ENCODE peak calls at places on chromosomes 13 and 19, in nine cellular contexts. W is H9; L is effector memory CD4-positive, alpha-beta T cell; B is pancreas; F is tibial nerve; E is OCI-LY7; U is IMR-90; Z is endodermal cell; N is osteoblast. J is an unnamed sample. For H3K9me3, the result is how much of the 10 kb centered on the place peaks cover.

GRCh38 chr19:49802836-49803528 is 10.1 kb downstream of the FUZ start:
- DNase-seq in W (peak), L (no peak), B (peak), F (no peak), E (no peak), U (no peak), Z (no peak), N (peak), J (no peak)

GRCh38 chr13:30892966-30893365 is 13.1 kb upstream of the MEDAG start:
- DNase-seq in W (peak), L (no peak), B (no peak), F (no peak), E (peak), U (peak), Z (peak), N (no peak), J (no peak)

GRCh38 chr19:36258028-36258875 is 43.3 kb downstream of the ZNF146 start:
- DNase-seq in W (no peak), L (no peak), B (no peak), F (no peak), E (no peak), U (no peak), Z (no peak), N (peak), J (no peak)

GRCh38 chr19:48873476-48874308 is 1.5 kb downstream of the PPP1R15A start:
- DNase-seq in W (no peak), L (no peak), B (no peak), F (no peak), E (no peak), U (no peak), Z (peak), N (peak), J (no peak)

GRCh38 chr19:18014197-18014596 is 6.2 kb downstream of the ARRDC2 start:
- DNase-seq in W (no peak), L (no peak), B (no peak), F (no peak), E (no peak), U (no peak), Z (no peak), N (peak), J (peak)

GRCh38 chr13:102913924-102914628 is 68.2 kb downstream of the ERCC5 start:
- DNase-seq in W (no peak), L (no peak), B (no peak), F (no peak), E (no peak), U (peak), Z (no peak), N (no peak), J (no peak)

GRCh38 chr13:23652909-23653726 is 82.9 kb downstream of the TNFRSF19 start:
- DNase-seq in W (no peak), L (no peak), B (no peak), F (no peak), E (no peak), U (peak), Z (no peak), N (no peak), J (no peak)

GRCh38 chr19:49920624-49921363 is 8.2 kb upstream of the ATF5 start:
- DNase-seq in W (no peak), L (no peak), B (no peak), F (no peak), E (no peak), U (no peak), Z (no peak), N (no peak), J (no peak)

GRCh38 chr13:38686635-38687245 is at the start of gene FREM2:
- DNase-seq in W (peak), L (no peak), B (peak), F (no peak), E (no peak), U (no peak), Z (peak), N (peak), J (no peak)

GRCh38 chr13:101455863-101456262 is 3.4 kb downstream of the ITGBL1 start:
- DNase-seq in W (no peak), L (no peak), B (no peak), F (no peak), E (no peak), U (peak), Z (no peak), N (peak), J (no peak)

GRCh38 chr13:99919132-99919531 is 52.4 kb downstream of the ZIC5 start:
- DNase-seq in W (no peak), L (no peak), B (no peak), F (no peak), E (no peak), U (no peak), Z (no peak), N (no peak), J (no peak)

GRCh38 chr19:40512473-40513344 is 45.9 kb downstream of the SPTBN4 start:
- DNase-seq in W (peak), L (no peak), B (no peak), F (no peak), E (no peak), U (peak), Z (peak), N (peak), J (no peak)

GRCh38 chr13:37492741-37493514 is 105.6 kb downstream of the POSTN start:
- DNase-seq in W (no peak), L (no peak), B (no peak), F (no peak), E (no peak), U (peak), Z (no peak), N (no peak), J (no peak)

GRCh38 chr13:93352616-93353015 is 126.0 kb downstream of the GPC6 start:
- DNase-seq in W (no peak), L (no peak), B (no peak), F (no peak), E (no peak), U (no peak), Z (no peak), N (no peak), J (no peak)

GRCh38 chr13:112127564-112127963 is 60.6 kb downstream of the SOX1 start:
- DNase-seq in W (no peak), L (no peak), B (no peak), F (no peak), E (no peak), U (no peak), Z (peak), N (no peak), J (no peak)

GRCh38 chr13:94416454-94417080 is 62.9 kb downstream of the DCT start:
- DNase-seq in W (peak), L (no peak), B (no peak), F (no peak), E (peak), U (peak), Z (peak), N (no peak), J (no peak)

GRCh38 chr13:79655509-79655908 is 174.6 kb downstream of the NDFIP2 start:
- DNase-seq in W (no peak), L (no peak), B (no peak), F (no peak), E (no peak), U (no peak), Z (no peak), N (no peak), J (no peak)

GRCh38 chr19:13764821-13765394 is 586 bp downstream of the MRI1 start:
- DNase-seq in W (no peak), L (no peak), B (peak), F (no peak), E (no peak), U (no peak), Z (peak), N (peak), J (peak)

GRCh38 chr19:48329167-48329891 is 4.0 kb downstream of the EMP3 start:
- DNase-seq in W (peak), L (peak), B (no peak), F (no peak), E (peak), U (peak), Z (peak), N (peak), J (no peak)

GRCh38 chr13:72726721-72727416 is 560 bp downstream of the MZT1 start:
- DNase-seq in W (peak), L (peak), B (peak), F (no peak), E (peak), U (no peak), Z (no peak), N (peak), J (peak)

GRCh38 chr13:34035676-34036325 is 217.9 kb downstream of the RFC3 start:
- DNase-seq in W (no peak), L (no peak), B (no peak), F (no peak), E (no peak), U (no peak), Z (no peak), N (no peak), J (no peak)

GRCh38 chr19:13100031-13100588 is 2.5 kb downstream of the LYL1 start:
- DNase-seq in W (no peak), L (no peak), B (no peak), F (no peak), E (peak), U (no peak), Z (no peak), N (peak), J (no peak)

GRCh38 chr13:85798999-85799646 is at the start of gene SLITRK6:
- DNase-seq in W (peak), L (no peak), B (no peak), F (no peak), E (no peak), U (peak), Z (peak), N (no peak), J (no peak)

GRCh38 chr19:37227996-37228395 is 10.0 kb downstream of the ZNF383 start:
- DNase-seq in W (peak), L (peak), B (no peak), F (no peak), E (peak), U (no peak), Z (peak), N (no peak), J (no peak)

GRCh38 chr13:65768545-65768944 is 1461.6 kb downstream of the PCDH9 start:
- DNase-seq in W (peak), L (no peak), B (no peak), F (no peak), E (no peak), U (no peak), Z (peak), N (no peak), J (no peak)

GRCh38 chr13:83211301-83211700 is 671.0 kb downstream of the SLITRK1 start:
- DNase-seq in W (no peak), L (no peak), B (no peak), F (no peak), E (no peak), U (peak), Z (no peak), N (no peak), J (no peak)
- H3K9me3 ChIP-seq in W (under half), L (under half), B (under half), F (under half), E (under half), U (under half), Z (under half), N (under half), J (under half)

DNA sequence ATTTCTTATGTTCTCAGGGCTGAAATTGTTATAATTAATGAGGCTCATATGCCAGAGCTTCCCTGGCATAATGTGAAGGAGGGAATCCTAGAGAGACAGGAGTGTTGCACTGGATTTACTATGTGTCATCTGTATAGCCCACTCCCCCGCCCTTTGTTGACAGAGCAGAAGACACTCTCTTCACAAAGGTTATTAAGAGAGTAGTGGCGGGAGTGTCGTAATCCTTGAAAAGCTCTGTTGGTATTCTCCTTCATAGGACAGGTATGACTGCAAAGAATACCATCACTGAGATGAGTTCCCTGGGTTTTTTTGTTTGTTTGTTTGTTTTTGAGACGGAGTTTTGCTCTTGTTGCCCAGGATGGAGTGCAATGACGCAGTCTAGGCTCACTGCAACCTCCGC is 14.0 kb downstream of the ZNF121 start:
- DNase-seq in W (no peak), L (no peak), B (no peak), F (no peak), E (no peak), U (no peak), Z (no peak), N (no peak), J (no peak)
- H3K9me3 ChIP-seq in W (half or more), L (under half), B (under half), F (under half), E (half or more), U (half or more), Z (half or more), N (under half), J (half or more)

GRCh38 chr13:19062019-19062646 is 119.5 kb downstream of the TUBA3C start:
- DNase-seq in W (no peak), L (no peak), B (no peak), F (no peak), E (no peak), U (no peak), Z (no peak), N (no peak), J (no peak)
- H3K9me3 ChIP-seq in W (half or more), L (under half), B (under half), F (under half), E (under half), U (under half), Z (half or more), N (under half), J (under half)

DNA sequence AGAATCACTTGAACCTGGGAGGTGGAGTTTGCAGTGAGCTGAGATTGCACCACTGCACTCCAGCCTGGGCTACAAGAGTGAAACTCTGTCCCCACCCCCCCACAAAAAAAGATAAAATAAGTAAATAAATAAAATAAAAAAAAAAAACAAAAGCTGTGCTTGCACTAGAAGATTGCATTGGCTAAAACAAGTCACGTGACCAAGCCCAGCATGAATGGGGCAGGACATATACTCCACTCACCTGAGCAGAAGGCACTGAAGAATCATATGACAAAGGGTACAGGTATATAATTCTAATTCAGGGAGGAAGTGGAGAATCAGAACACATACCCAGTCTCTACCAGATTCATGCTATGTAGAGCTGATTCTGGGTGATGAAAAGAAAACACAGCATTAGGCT is 36.6 kb downstream of the CYP4F22 start:
- DNase-seq in W (no peak), L (no peak), B (no peak), F (no peak), E (no peak), U (no peak), Z (no peak), N (no peak), J (no peak)
- H3K9me3 ChIP-seq in W (under half), L (under half), B (under half), F (under half), E (under half), U (under half), Z (under half), N (under half), J (under half)

GRCh38 chr19:9498183-9498902 is at the start of gene ZNF560:
- DNase-seq in W (peak), L (no peak), B (no peak), F (no peak), E (no peak), U (peak), Z (peak), N (no peak), J (no peak)
- H3K9me3 ChIP-seq in W (under half), L (under half), B (under half), F (under half), E (under half), U (under half), Z (half or more), N (under half), J (under half)

GRCh38 chr19:58060231-58060630 is 1.1 kb downstream of the ZNF135 start:
- DNase-seq in W (no peak), L (no peak), B (no peak), F (no peak), E (no peak), U (no peak), Z (no peak), N (peak), J (no peak)

GRCh38 chr19:58059681-58060080 is 599 bp downstream of the ZNF135 start:
- DNase-seq in W (no peak), L (no peak), B (no peak), F (no peak), E (no peak), U (no peak), Z (no peak), N (no peak), J (no peak)

GRCh38 chr19:58056861-58057260 is 2.2 kb upstream of the ZNF135 start:
- DNase-seq in W (no peak), L (no peak), B (no peak), F (no peak), E (no peak), U (no peak), Z (no peak), N (peak), J (no peak)

GRCh38 chr19:58059003-58059671 is at the start of gene ZNF135:
- DNase-seq in W (peak), L (peak), B (peak), F (peak), E (no peak), U (peak), Z (peak), N (peak), J (peak)

GRCh38 chr19:58058428-58058827 is 654 bp upstream of the ZNF135 start:
- DNase-seq in W (no peak), L (no peak), B (no peak), F (no peak), E (no peak), U (no peak), Z (no peak), N (peak), J (no peak)
- H3K9me3 ChIP-seq in W (under half), L (under half), B (under half), F (under half), E (under half), U (under half), Z (under half), N (under half), J (under half)

GRCh38 chr19:27718262-27718661 is 1494.7 kb downstream of the UQCRFS1 start:
- DNase-seq in W (no peak), L (no peak), B (no peak), F (no peak), E (no peak), U (no peak), Z (no peak), N (no peak), J (no peak)

GRCh38 chr19:27717825-27718224 is 1495.1 kb downstream of the UQCRFS1 start:
- DNase-seq in W (no peak), L (no peak), B (no peak), F (no peak), E (no peak), U (no peak), Z (no peak), N (no peak), J (no peak)

GRCh38 chr19:27716922-27717321 is 1496.0 kb downstream of the UQCRFS1 start:
- DNase-seq in W (no peak), L (no peak), B (no peak), F (no peak), E (no peak), U (no peak), Z (no peak), N (no peak), J (no peak)

GRCh38 chr19:27720155-27720554 is 1492.8 kb downstream of the UQCRFS1 start:
- DNase-seq in W (no peak), L (no peak), B (no peak), F (no peak), E (no peak), U (no peak), Z (no peak), N (no peak), J (no peak)

GRCh38 chr19:27719034-27719433 is 1493.9 kb downstream of the UQCRFS1 start:
- DNase-seq in W (no peak), L (no peak), B (no peak), F (no peak), E (no peak), U (no peak), Z (no peak), N (no peak), J (no peak)
- H3K9me3 ChIP-seq in W (half or more), L (under half), B (under half), F (under half), E (under half), U (under half), Z (half or more), N (under half), J (under half)